ENCODE peak calls at places on chromosome 20, in six cellular contexts. R is activated CD8-positive, alpha-beta memory T cell treated with anti-CD3 and anti-CD28 coated beads for 48 hours; V is stimulated activated CD4-positive, alpha-beta T cell treated with anti-CD3 and anti-CD28 coated beads, Interleukin-4, amount 100 ng/mL, for 24 hours; U is activated CD4-positive, alpha-beta memory T cell treated with anti-CD3 and anti-CD28 coated beads, Interleukin-2, amount 10 ng/mL, durations not matched to agents 7 days and 5 days; O is astrocyte of the cerebellum; T is KG1. A is an unnamed sample.
A peak's percentile ranks its signal among the peaks of the same experiment; 100 is the strongest.

GRCh38 chr20:3896302-3896701 is 7.1 kb downstream of the PANK2 start:
- DNase-seq in R (no peak), V (no peak), U (no peak), O (no peak), T (no peak), A (no peak)

GRCh38 chr20:54320148-54320607 is 112.3 kb downstream of the PFDN4 start:
- DNase-seq in R (no peak), V (no peak), U (no peak), O (no peak), T (no peak), A (no peak)

GRCh38 chr20:23270427-23270911 is 80.1 kb upstream of the NXT1 start:
- DNase-seq in R (no peak), V (no peak), U (no peak), O (no peak), T (no peak), A (peak; percentile 71)

GRCh38 chr20:63191400-63191799 is 24.5 kb downstream of the YTHDF1 start:
- DNase-seq in R (no peak), V (no peak), U (no peak), O (no peak), T (no peak), A (no peak)

GRCh38 chr20:23544133-23544532 is 24.2 kb downstream of the CST9L start:
- DNase-seq in R (no peak), V (no peak), U (no peak), O (no peak), T (no peak), A (no peak)

GRCh38 chr20:23086056-23086551 is at the start of gene CD93:
- DNase-seq in R (peak; percentile 2), V (no peak), U (peak; percentile 57), O (no peak), T (peak; percentile 61), A (no peak)

GRCh38 chr20:31517373-31517772 is 3.1 kb downstream of the HM13 start:
- DNase-seq in R (no peak), V (no peak), U (no peak), O (peak; percentile 13), T (no peak), A (no peak)

GRCh38 chr20:32761831-32762753 is at the start of gene DNMT3B:
- DNase-seq in R (no peak), V (peak; percentile 66), U (peak; percentile 77), O (peak; percentile 40), T (peak; percentile 79), A (no peak)

GRCh38 chr20:8394308-8394945 is 262.4 kb downstream of the PLCB1 start:
- DNase-seq in R (no peak), V (no peak), U (no peak), O (no peak), T (no peak), A (no peak)

GRCh38 chr20:64064145-64064698 is 1.2 kb downstream of the TCEA2 start:
- DNase-seq in R (no peak), V (no peak), U (no peak), O (no peak), T (no peak), A (no peak)

GRCh38 chr20:59441306-59441705 is 140.9 kb downstream of the EDN3 start:
- DNase-seq in R (no peak), V (no peak), U (no peak), O (no peak), T (no peak), A (no peak)

GRCh38 chr20:64212750-64213149 is 42.8 kb upstream of the PCMTD2 start:
- DNase-seq in R (no peak), V (no peak), U (no peak), O (no peak), T (no peak), A (no peak)

GRCh38 chr20:49868538-49868937 is 46.8 kb downstream of the SPATA2 start:
- DNase-seq in R (no peak), V (no peak), U (no peak), O (no peak), T (no peak), A (no peak)

GRCh38 chr20:21820045-21820444 is 114.6 kb downstream of the PAX1 start:
- DNase-seq in R (no peak), V (no peak), U (no peak), O (no peak), T (no peak), A (no peak)

GRCh38 chr20:60365882-60366281 is 407.7 kb downstream of the CDH26 start:
- DNase-seq in R (no peak), V (no peak), U (no peak), O (no peak), T (no peak), A (no peak)

GRCh38 chr20:33719277-33719988 is 677 bp downstream of the PXMP4 start:
- DNase-seq in R (no peak), V (no peak), U (no peak), O (no peak), T (no peak), A (no peak)

GRCh38 chr20:5402903-5403531 is 86.3 kb upstream of the PROKR2 start:
- DNase-seq in R (no peak), V (no peak), U (peak; percentile 20), O (no peak), T (no peak), A (no peak)

GRCh38 chr20:5835870-5836269 is 85.7 kb downstream of the SHLD1 start:
- DNase-seq in R (no peak), V (no peak), U (no peak), O (no peak), T (no peak), A (no peak)

GRCh38 chr20:5118220-5119142 is 1.3 kb downstream of the PCNA start:
- DNase-seq in R (no peak), V (peak; percentile 11), U (peak; percentile 23), O (no peak), T (no peak), A (no peak)

GRCh38 chr20:25230177-25230831 is 17.6 kb upstream of the PYGB start:
- DNase-seq in R (no peak), V (no peak), U (no peak), O (no peak), T (no peak), A (no peak)

GRCh38 chr20:63739129-63740069 is at the start of gene SLC2A4RG:
- DNase-seq in R (no peak), V (peak; percentile 47), U (peak; percentile 76), O (no peak), T (no peak), A (no peak)

GRCh38 chr20:44810391-44811149 is at the start of gene RIMS4:
- DNase-seq in R (no peak), V (no peak), U (no peak), O (no peak), T (no peak), A (no peak)

GRCh38 chr20:18005990-18006364 is 37.2 kb downstream of the MGME1 start:
- DNase-seq in R (no peak), V (no peak), U (no peak), O (no peak), T (no peak), A (no peak)

GRCh38 chr20:16290358-16290757 is 282.9 kb downstream of the KIF16B start:
- DNase-seq in R (no peak), V (no peak), U (no peak), O (no peak), T (no peak), A (no peak)

GRCh38 chr20:15618912-15619311 is 954.3 kb downstream of the KIF16B start:
- DNase-seq in R (no peak), V (no peak), U (no peak), O (no peak), T (no peak), A (no peak)

GRCh38 chr20:17565164-17565845 is 4.6 kb upstream of the DSTN start:
- DNase-seq in R (no peak), V (no peak), U (no peak), O (no peak), T (no peak), A (no peak)

GRCh38 chr20:41664584-41664983 is 46.4 kb upstream of the CHD6 start:
- DNase-seq in R (no peak), V (no peak), U (no peak), O (no peak), T (no peak), A (no peak)

GRCh38 chr20:31608256-31608980 is 3.3 kb downstream of the ID1 start:
- DNase-seq in R (no peak), V (no peak), U (no peak), O (peak; percentile 78), T (no peak), A (no peak)

GRCh38 chr20:38134427-38135281 is 30.4 kb downstream of the TGM2 start:
- DNase-seq in R (no peak), V (no peak), U (no peak), O (peak; percentile 57), T (no peak), A (no peak)

GRCh38 chr20:56995635-56996075 is 270.8 kb downstream of the BMP7 start:
- DNase-seq in R (no peak), V (no peak), U (no peak), O (no peak), T (no peak), A (no peak)

GRCh38 chr20:330233-331149 is 5.1 kb downstream of the SOX12 start:
- DNase-seq in R (no peak), V (peak; percentile 68), U (peak; percentile 67), O (no peak), T (peak; percentile 26), A (no peak)

GRCh38 chr20:8867346-8867745 is 201.5 kb upstream of the PLCB4 start:
- DNase-seq in R (no peak), V (no peak), U (no peak), O (no peak), T (no peak), A (no peak)

GRCh38 chr20:13430346-13431002 is 208.3 kb downstream of the TASP1 start:
- DNase-seq in R (peak; percentile 12), V (no peak), U (peak; percentile 29), O (peak; percentile 9), T (peak; percentile 51), A (no peak)

GRCh38 chr20:22402550-22402949 is 181.8 kb downstream of the FOXA2 start:
- DNase-seq in R (no peak), V (no peak), U (no peak), O (no peak), T (no peak), A (no peak)

GRCh38 chr20:43911066-43911465 is 3.6 kb upstream of the TOX2 start:
- DNase-seq in R (no peak), V (no peak), U (peak; percentile 16), O (peak; percentile 34), T (no peak), A (no peak)

A was measured in smooth muscle cell of the brain vasculature.